ENCODE peak calls at places on chromosomes 13 and 19, in seven cellular contexts. A is CD8-positive, alpha-beta T cell; H is hepatocyte; K is psoas muscle; B is right cardiac atrium; M is CD4-positive, CD25-positive, alpha-beta regulatory T cell; X is NT2/D1. I is an unnamed sample. For H3K4me1, the result is how much of the 10 kb centered on the place peaks cover.

GRCh38 chr19:48569814-48570213 is 17.8 kb downstream of the SULT2B1 start:
- DNase-seq in A (no peak), H (no peak), K (no peak), B (no peak), M (no peak), X (no peak), I (no peak)

GRCh38 chr13:29125145-29125933 is 305.2 kb downstream of the MTUS2 start:
- DNase-seq in A (no peak), H (no peak), K (no peak), B (no peak), M (peak), X (no peak), I (no peak)

GRCh38 chr19:48529156-48529555 is 17.5 kb upstream of the LMTK3 start:
- DNase-seq in A (no peak), H (no peak), K (no peak), B (no peak), M (no peak), X (no peak), I (no peak)

GRCh38 chr13:48074006-48074405 is 20.9 kb downstream of the MED4 start:
- DNase-seq in A (no peak), H (no peak), K (no peak), B (no peak), M (no peak), X (no peak), I (no peak)

GRCh38 chr19:10074153-10074552 is 12.0 kb upstream of the SHFL start:
- DNase-seq in A (peak), H (peak), K (no peak), B (no peak), M (peak), X (no peak), I (no peak)

GRCh38 chr19:48290341-48290922 is 20.6 kb downstream of the ZNF114 start:
- DNase-seq in A (no peak), H (peak), K (no peak), B (no peak), M (no peak), X (peak), I (no peak)

GRCh38 chr19:58577581-58578429 is 4.7 kb upstream of the MZF1 start:
- DNase-seq in A (no peak), H (no peak), K (no peak), B (peak), M (no peak), X (no peak), I (no peak)

GRCh38 chr19:2207991-2208860 is 27.9 kb downstream of the PLEKHJ1 start:
- DNase-seq in A (peak), H (peak), K (peak), B (peak), M (peak), X (no peak), I (no peak)

GRCh38 chr13:85497652-85498051 is 301.6 kb downstream of the SLITRK6 start:
- DNase-seq in A (no peak), H (no peak), K (no peak), B (no peak), M (no peak), X (no peak), I (no peak)

GRCh38 chr13:113901642-113902041 is 37.8 kb upstream of the GAS6 start:
- DNase-seq in A (no peak), H (no peak), K (no peak), B (no peak), M (no peak), X (no peak), I (peak)

GRCh38 chr19:907183-907853 is 5.7 kb downstream of the R3HDM4 start:
- DNase-seq in A (peak), H (no peak), K (peak), B (no peak), M (peak), X (no peak), I (no peak)

GRCh38 chr13:94617389-94618000 is 15.8 kb downstream of the GPR180 start:
- DNase-seq in A (peak), H (peak), K (no peak), B (no peak), M (peak), X (no peak), I (no peak)

GRCh38 chr19:54325194-54325621 is 12.2 kb upstream of the LILRA5 start:
- DNase-seq in A (peak), H (peak), K (no peak), B (no peak), M (peak), X (peak), I (no peak)

GRCh38 chr19:53091413-53091812 is 11.8 kb downstream of the ZNF160 start:
- DNase-seq in A (no peak), H (no peak), K (no peak), B (no peak), M (no peak), X (peak), I (no peak)

GRCh38 chr13:35953537-35954206 is 177.5 kb downstream of the DCLK1 start:
- DNase-seq in A (no peak), H (peak), K (peak), B (peak), M (peak), X (peak), I (no peak)

GRCh38 chr13:79895416-79895815 is 414.5 kb downstream of the NDFIP2 start:
- DNase-seq in A (no peak), H (no peak), K (no peak), B (no peak), M (no peak), X (no peak), I (no peak)

GRCh38 chr13:69324109-69324886 is 783.3 kb upstream of the ATXN8OS start:
- DNase-seq in A (no peak), H (peak), K (no peak), B (no peak), M (no peak), X (no peak), I (no peak)

GRCh38 chr19:17117250-17117789 is 41.7 kb downstream of the MYO9B start:
- DNase-seq in A (no peak), H (no peak), K (no peak), B (no peak), M (no peak), X (no peak), I (no peak)

DNA sequence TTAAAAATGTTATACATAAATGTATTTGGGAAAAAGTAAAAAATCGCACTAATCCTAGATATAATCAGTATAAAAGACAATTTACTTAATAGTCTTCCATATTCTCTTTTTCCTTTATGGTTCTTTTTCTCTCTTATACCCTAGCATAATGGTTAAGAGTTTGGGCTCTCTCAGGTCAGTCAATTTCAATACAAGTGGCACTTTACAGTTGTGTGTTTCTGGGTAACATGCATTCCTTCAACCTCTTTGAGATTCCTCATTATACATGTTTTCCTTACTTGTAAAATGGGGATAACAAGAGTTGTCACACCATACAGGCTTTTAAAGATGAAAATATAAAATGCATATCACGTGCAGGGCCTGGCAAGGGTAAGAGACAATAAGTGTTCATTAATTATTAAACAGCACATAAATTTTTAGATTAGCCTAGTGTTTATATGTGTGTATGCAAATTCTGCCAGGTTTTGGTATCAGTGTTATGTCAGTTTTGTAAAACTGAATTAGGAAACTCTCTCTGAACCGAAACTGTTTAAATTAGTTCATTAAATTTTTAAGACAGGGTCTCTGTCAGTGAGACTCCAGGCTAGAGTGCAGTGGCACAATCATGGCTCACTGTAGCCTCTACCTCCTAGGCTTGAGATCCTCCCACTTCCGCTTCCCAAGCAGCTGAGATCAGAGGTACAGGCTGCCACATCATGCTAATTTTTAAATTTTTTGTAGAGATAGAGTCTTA is 49.8 kb downstream of the ELF1 start:
- DNase-seq in A (no peak), H (no peak), K (no peak), B (no peak), M (peak), X (no peak), I (no peak)
- H3K4me1 ChIP-seq in A (half or more), H (under half), K (under half), B (under half), M (half or more), X (under half), I (half or more)

GRCh38 chr19:3986260-3987041 is 1.2 kb upstream of the EEF2 start:
- DNase-seq in A (peak), H (peak), K (no peak), B (no peak), M (peak), X (no peak), I (no peak)
- H3K4me1 ChIP-seq in A (under half), H (under half), K (under half), B (under half), M (half or more), X (under half), I (under half)

GRCh38 chr13:46683879-46684278 is 113.1 kb downstream of the ESD start:
- DNase-seq in A (no peak), H (no peak), K (no peak), B (no peak), M (no peak), X (no peak), I (no peak)
- H3K4me1 ChIP-seq in A (under half), H (under half), K (under half), B (under half), M (under half), X (under half), I (under half)

GRCh38 chr19:15279326-15279904 is 47.2 kb upstream of the EPHX3 start:
- DNase-seq in A (no peak), H (no peak), K (no peak), B (no peak), M (no peak), X (no peak), I (no peak)
- H3K4me1 ChIP-seq in A (half or more), H (half or more), K (half or more), B (half or more), M (half or more), X (under half), I (half or more)

DNA sequence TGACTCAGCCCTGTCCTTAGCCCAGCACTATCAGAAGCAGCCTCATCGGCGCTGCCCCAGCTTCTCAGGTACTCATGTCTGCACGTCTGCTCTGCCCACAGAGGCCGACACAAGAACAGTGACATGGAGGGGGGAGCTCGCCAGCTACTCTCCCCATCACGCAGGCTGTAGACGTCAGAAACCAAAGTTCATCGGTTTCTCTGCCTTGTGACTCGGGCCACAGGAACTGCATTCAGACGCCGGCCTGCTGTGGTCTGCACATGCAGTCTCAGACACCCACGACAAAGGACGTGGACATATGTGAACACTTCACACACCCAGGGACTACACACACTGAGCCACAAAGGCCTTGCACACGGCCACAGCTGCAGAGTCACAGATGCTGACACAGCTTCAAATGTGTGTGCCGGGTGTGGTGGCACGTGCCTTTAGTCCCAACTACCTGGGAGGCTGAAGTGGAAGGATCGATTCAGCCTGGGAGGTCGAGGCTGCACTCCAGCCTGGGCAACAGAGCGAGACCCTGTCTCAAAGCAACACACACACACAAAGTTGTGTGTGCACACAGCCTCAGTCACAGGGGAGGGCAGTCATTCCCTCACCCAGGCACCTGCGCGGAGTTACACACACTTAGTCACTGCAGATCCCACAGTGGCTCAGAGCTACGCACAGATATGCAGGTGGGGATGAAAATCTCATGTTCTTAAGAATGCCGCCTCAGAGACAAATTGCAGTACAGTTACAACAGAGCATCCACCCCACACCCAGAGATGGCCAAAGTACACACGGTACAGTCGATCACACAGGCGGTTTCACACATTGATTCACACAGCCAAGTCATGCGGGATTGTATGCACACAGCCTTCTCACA is 4.9 kb upstream of the ZFP36 start:
- DNase-seq in A (peak), H (peak), K (peak), B (no peak), M (peak), X (no peak), I (no peak)
- H3K4me1 ChIP-seq in A (half or more), H (half or more), K (under half), B (under half), M (half or more), X (under half), I (half or more)

DNA sequence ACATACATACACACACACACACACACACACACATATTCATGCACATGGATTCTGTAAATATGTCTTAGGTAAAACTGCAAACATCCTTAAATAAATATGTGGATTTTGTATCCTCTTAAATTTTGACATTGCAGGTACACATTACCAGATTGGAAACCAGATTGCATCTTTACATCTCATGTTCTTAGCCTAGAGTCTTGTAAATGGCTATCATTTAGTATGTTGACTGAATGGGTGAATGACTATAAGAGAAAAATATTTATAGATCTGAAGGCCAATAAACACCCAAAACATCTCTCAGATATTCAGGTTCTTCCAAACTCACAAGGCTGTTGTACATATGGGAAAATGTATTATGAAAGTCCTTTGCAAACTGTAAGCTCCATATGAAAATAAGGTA is 104.3 kb downstream of the STARD13 start:
- DNase-seq in A (no peak), H (no peak), K (no peak), B (no peak), M (no peak), X (no peak), I (no peak)
- H3K4me1 ChIP-seq in A (under half), H (under half), K (under half), B (under half), M (under half), X (under half), I (under half)

I was measured in vagina.